ENCODE peak calls at places on chromosomes 13 and 19, in four cellular contexts. V, F, Q and Z are unnamed samples.

GRCh38 chr13:32316476-32316875 is 1.2 kb downstream of the BRCA2 start:
- DNase-seq in V (no peak), F (peak; percentile 38), Q (no peak), Z (no peak)

GRCh38 chr13:102033719-102034446 is 368.0 kb downstream of the FGF14 start:
- DNase-seq in V (no peak), F (no peak), Q (peak; percentile 59), Z (no peak)

GRCh38 chr19:45716314-45717130 is 14.2 kb downstream of the FBXO46 start:
- DNase-seq in V (peak; percentile 50), F (no peak), Q (peak; percentile 60), Z (no peak)

GRCh38 chr19:2231621-2232221 is 4.4 kb downstream of the PLEKHJ1 start:
- DNase-seq in V (no peak), F (no peak), Q (peak; percentile 30), Z (no peak)

GRCh38 chr19:48444129-48444932 is 1.5 kb upstream of the GRWD1 start:
- DNase-seq in V (no peak), F (no peak), Q (no peak), Z (no peak)

GRCh38 chr13:80871481-80871880 is 530.6 kb upstream of the SPRY2 start:
- DNase-seq in V (peak; percentile 41), F (no peak), Q (no peak), Z (no peak)

GRCh38 chr13:99702687-99703319 is 201.5 kb downstream of the TM9SF2 start:
- DNase-seq in V (no peak), F (no peak), Q (no peak), Z (no peak)

GRCh38 chr13:40442826-40443225 is 223.6 kb downstream of the FOXO1 start:
- DNase-seq in V (no peak), F (no peak), Q (no peak), Z (no peak)

GRCh38 chr13:75264611-75265010 is 217.4 kb downstream of the TBC1D4 start:
- DNase-seq in V (no peak), F (no peak), Q (peak; percentile 21), Z (no peak)

GRCh38 chr19:5259750-5260149 is 80.9 kb downstream of the PTPRS start:
- DNase-seq in V (no peak), F (no peak), Q (no peak), Z (no peak)

GRCh38 chr19:49591731-49592485 is 926 bp downstream of the PRR12 start:
- DNase-seq in V (peak; percentile 47), F (no peak), Q (peak; percentile 32), Z (peak; percentile 66)